ENCODE peak calls at places on chromosome 22, in eight cellular contexts. L is heart left ventricle, J is HepG2, K is body of pancreas, M is upper lobe of left lung, Z is right lobe of liver, N is gastrocnemius medialis, G is K562. A is an unnamed sample. For H3K36me3 and H3K4me1, the result is how much of the 10 kb centered on the place peaks cover.

GRCh38 chr22:29195964-29196666 is 9.6 kb upstream of the EMID1 start:
- ATAC-seq in J (peak), L (peak), K (no peak), N (no peak), Z (no peak), M (no peak), G (peak), A (no peak)

GRCh38 chr22:37133304-37134018 is 16.3 kb downstream of the IL2RB start:
- ATAC-seq in Z (no peak), M (peak), L (no peak), G (peak), N (no peak), K (no peak), J (peak), A (no peak)

GRCh38 chr22:31828739-31829138 is 74.9 kb downstream of the DEPDC5 start:
- ATAC-seq in G (no peak), K (no peak), M (no peak), L (no peak), Z (no peak), N (no peak), J (no peak), A (no peak)

GRCh38 chr22:40147388-40148176 is 30.1 kb upstream of the TNRC6B start:
- ATAC-seq in J (no peak), L (no peak), K (no peak), M (no peak), N (no peak), G (peak), Z (no peak), A (no peak)

GRCh38 chr22:47048123-47049077 is 285.9 kb downstream of the TBC1D22A start:
- ATAC-seq in J (no peak), K (no peak), G (no peak), N (no peak), M (no peak), L (no peak), Z (no peak), A (no peak)

GRCh38 chr22:46212195-46212594 is 37.9 kb downstream of the CDPF1 start:
- ATAC-seq in K (no peak), G (no peak), Z (no peak), N (no peak), M (no peak), J (no peak), L (no peak), A (no peak)

GRCh38 chr22:25165785-25166184 is 33.9 kb upstream of the CRYBB3 start:
- ATAC-seq in M (no peak), Z (no peak), K (no peak), J (no peak), G (no peak), L (no peak), N (no peak), A (no peak)

GRCh38 chr22:39574779-39575551 is 4.4 kb downstream of the CACNA1I start:
- ATAC-seq in N (no peak), K (no peak), J (peak), G (peak), Z (no peak), M (no peak), L (no peak), A (no peak)

GRCh38 chr22:48483764-48484528 is 1343.7 kb downstream of the BRD1 start:
- ATAC-seq in N (no peak), J (no peak), L (no peak), M (no peak), K (no peak), G (no peak), Z (no peak), A (no peak)

GRCh38 chr22:45069925-45070324 is 60.1 kb upstream of the PHF21B start:
- ATAC-seq in Z (no peak), M (no peak), J (no peak), G (no peak), K (no peak), L (no peak), N (no peak), A (no peak)

GRCh38 chr22:31378123-31378522 is 21.3 kb upstream of the DRG1 start:
- ATAC-seq in Z (no peak), M (no peak), G (no peak), L (peak), J (no peak), N (no peak), K (no peak), A (no peak)

GRCh38 chr22:43136255-43136654 is 6.9 kb downstream of the MCAT start:
- ATAC-seq in G (peak), N (no peak), Z (peak), K (no peak), L (peak), M (peak), J (peak), A (peak)

GRCh38 chr22:29380032-29380781 is 8.2 kb downstream of the AP1B1 start:
- ATAC-seq in L (peak), N (no peak), M (no peak), K (no peak), J (no peak), Z (no peak), G (no peak), A (no peak)

GRCh38 chr22:33873666-33874065 is 46.6 kb downstream of the LARGE1 start:
- ATAC-seq in J (no peak), K (no peak), L (no peak), G (no peak), N (no peak), Z (no peak), M (no peak), A (no peak)

GRCh38 chr22:24183321-24184031 is 2.2 kb downstream of the SUSD2 start:
- ATAC-seq in M (no peak), G (no peak), N (no peak), L (no peak), J (no peak), K (no peak), Z (no peak), A (no peak)

GRCh38 chr22:33049125-33049729 is 9.0 kb downstream of the SYN3 start:
- ATAC-seq in K (peak), L (peak), N (no peak), J (peak), M (peak), G (peak), Z (peak), A (peak)

GRCh38 chr22:44455151-44455962 is 42.7 kb downstream of the RTL6 start:
- ATAC-seq in J (no peak), N (no peak), M (no peak), L (no peak), K (no peak), Z (no peak), G (no peak), A (no peak)

GRCh38 chr22:30305519-30305905 is 16.2 kb upstream of the CASTOR1 start:
- ATAC-seq in G (peak), N (peak), M (peak), K (no peak), Z (peak), L (peak), J (no peak), A (peak)

GRCh38 chr22:43066134-43066533 is 23.1 kb downstream of the TTLL1 start:
- ATAC-seq in Z (no peak), J (no peak), L (peak), N (no peak), M (no peak), K (no peak), G (no peak), A (no peak)

GRCh38 chr22:46159777-46160176 is 9.5 kb downstream of the PPARA start:
- ATAC-seq in M (no peak), K (no peak), G (no peak), Z (no peak), N (no peak), L (no peak), J (no peak), A (no peak)

GRCh38 chr22:44357296-44357961 is 44.7 kb upstream of the SHISAL1 start:
- ATAC-seq in Z (no peak), K (no peak), G (no peak), J (no peak), L (no peak), N (no peak), M (no peak), A (no peak)

GRCh38 chr22:48241658-48242057 is 1479.2 kb downstream of the TBC1D22A start:
- ATAC-seq in L (no peak), N (no peak), G (no peak), J (no peak), Z (no peak), M (no peak), K (no peak), A (no peak)

GRCh38 chr22:24216541-24217209 is 28.2 kb downstream of the GGT5 start:
- ATAC-seq in G (no peak), M (no peak), K (no peak), L (no peak), N (no peak), Z (no peak), J (no peak), A (no peak)

GRCh38 chr22:31377609-31378008 is 21.8 kb upstream of the DRG1 start:
- ATAC-seq in J (no peak), M (no peak), K (no peak), Z (no peak), N (no peak), G (peak), L (peak), A (no peak)

GRCh38 chr22:36238348-36239149 is 778 bp downstream of the APOL2 start:
- ATAC-seq in G (peak), K (peak), Z (peak), M (peak), L (peak), J (peak), N (peak), A (peak)

GRCh38 chr22:20116951-20117645 is at the start of gene TRMT2A:
- ATAC-seq in K (peak), L (peak), M (peak), N (peak), J (peak), G (peak), Z (peak), A (peak)

GRCh38 chr22:20116376-20116950 is 559 bp downstream of the RANBP1 start:
- ATAC-seq in K (no peak), Z (peak), J (peak), N (peak), M (peak), G (peak), L (no peak), A (no peak)

GRCh38 chr22:20118572-20119020 is 1.6 kb upstream of the TRMT2A start:
- ATAC-seq in Z (no peak), M (no peak), L (no peak), K (no peak), N (no peak), G (peak), J (no peak), A (no peak)

GRCh38 chr22:20115691-20116375 is at the start of gene RANBP1:
- ATAC-seq in L (no peak), G (peak), K (no peak), N (no peak), J (no peak), Z (no peak), M (no peak), A (no peak)

DNA sequence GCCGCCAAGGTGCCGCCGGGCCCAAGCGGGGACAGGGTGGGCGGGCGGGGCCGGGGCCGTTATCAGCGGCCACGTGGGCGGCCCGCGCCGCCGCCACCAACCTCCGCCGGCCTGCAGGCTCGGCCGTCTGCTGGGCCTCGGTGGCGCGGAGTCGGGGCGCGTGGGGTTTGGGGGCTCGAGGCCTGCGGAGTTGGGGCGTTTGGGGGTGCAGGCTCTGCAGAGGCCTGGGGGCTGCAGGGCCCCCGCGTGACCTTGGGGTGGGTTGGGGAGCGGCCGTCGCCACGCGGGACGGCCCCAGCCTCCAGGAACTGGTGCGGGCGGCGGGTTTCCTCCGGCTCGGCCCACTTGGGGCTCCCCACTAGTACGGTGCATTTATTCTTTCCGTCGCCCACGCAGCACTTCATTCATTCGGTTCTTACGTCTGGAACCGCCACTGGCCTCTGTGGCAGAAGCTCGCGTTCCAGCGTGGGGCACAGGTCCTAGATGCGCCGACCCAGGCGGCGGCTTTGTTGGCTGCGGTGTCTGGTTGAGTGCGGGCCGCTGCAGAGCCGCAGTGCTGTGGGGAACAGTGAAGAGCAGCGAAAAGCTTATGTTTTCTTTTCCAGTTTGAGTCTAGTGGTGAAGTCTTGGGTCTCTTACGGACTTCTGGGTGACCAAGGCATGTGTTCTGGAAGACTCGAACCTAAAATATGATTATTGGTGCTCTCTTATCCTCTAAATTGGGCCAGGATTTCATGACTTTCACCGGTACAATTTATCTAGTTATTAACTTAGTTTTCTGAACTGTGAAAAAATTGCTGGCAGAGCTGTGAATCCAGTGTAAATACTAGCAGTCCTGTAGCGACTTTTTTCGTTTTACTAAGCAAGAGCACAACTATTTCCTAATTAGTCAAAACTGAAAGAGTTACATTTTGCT is 888 bp upstream of the TRMT2A start:
- ATAC-seq in L (no peak), G (peak), J (no peak), Z (no peak), K (peak), M (no peak), N (no peak), A (no peak)
- H3K36me3 ChIP-seq in L (half or more), G (half or more), J (under half), Z (under half), K (under half), M (half or more), N (under half), A (under half)

DNA sequence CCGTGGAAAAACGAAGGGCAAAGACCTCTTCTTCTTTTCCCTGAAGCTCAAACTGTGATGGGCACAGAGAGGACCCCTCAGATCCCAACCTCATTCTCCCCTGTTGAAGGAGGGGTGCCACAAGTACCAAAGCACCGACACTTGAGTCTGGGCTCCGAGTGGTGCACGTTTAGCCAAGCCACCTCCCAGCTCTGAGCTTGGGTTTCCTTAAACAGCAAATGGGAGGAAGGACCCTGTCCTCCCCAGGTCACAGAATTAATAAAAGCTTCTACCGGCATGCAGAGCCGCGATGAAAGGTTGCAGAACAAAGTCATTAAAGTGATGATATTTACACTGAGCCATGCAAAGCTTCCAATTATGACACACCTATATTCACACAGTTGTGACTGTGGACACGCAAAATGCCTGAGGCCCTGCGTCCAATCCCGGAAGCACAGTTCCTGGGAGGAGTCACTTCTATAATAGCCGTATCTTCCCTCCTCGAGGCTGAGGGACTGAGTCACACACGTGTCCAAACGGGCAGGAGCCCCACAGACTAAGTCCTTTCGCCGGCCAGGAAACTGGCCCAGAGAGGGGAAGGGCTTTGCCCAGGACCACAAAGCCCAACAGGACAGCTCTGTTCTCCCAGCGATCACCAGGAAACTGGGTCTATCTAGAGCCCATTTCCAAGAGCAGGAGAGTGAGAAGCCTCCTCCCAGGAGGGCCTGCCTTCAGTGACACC is 922 bp upstream of the CSNK1E start:
- ATAC-seq in K (peak), G (peak), L (peak), N (peak), J (peak), M (peak), Z (peak), A (peak)
- TF ChIP-seq POLR2A in K (peak), G (peak), L (peak), N (no peak), J (peak), M (peak), Z (no peak), A (no peak)

GRCh38 chr22:19990188-19990587 is 26.4 kb downstream of the ARVCF start:
- ATAC-seq in J (no peak), G (no peak), Z (no peak), M (no peak), L (no peak), K (no peak), N (no peak), A (no peak)
- H3K4me1 ChIP-seq in J (under half), G (half or more), Z (under half), M (under half), L (under half), K (under half), N (under half), A (half or more)

GRCh38 chr22:17906978-17907730 is 117.2 kb downstream of the MICAL3 start:
- ATAC-seq in N (no peak), L (no peak), M (no peak), G (no peak), J (no peak), K (no peak), Z (peak), A (no peak)
- H3K36me3 ChIP-seq in N (under half), L (under half), M (under half), G (under half), J (under half), K (under half), Z (under half), A (under half)

DNA sequence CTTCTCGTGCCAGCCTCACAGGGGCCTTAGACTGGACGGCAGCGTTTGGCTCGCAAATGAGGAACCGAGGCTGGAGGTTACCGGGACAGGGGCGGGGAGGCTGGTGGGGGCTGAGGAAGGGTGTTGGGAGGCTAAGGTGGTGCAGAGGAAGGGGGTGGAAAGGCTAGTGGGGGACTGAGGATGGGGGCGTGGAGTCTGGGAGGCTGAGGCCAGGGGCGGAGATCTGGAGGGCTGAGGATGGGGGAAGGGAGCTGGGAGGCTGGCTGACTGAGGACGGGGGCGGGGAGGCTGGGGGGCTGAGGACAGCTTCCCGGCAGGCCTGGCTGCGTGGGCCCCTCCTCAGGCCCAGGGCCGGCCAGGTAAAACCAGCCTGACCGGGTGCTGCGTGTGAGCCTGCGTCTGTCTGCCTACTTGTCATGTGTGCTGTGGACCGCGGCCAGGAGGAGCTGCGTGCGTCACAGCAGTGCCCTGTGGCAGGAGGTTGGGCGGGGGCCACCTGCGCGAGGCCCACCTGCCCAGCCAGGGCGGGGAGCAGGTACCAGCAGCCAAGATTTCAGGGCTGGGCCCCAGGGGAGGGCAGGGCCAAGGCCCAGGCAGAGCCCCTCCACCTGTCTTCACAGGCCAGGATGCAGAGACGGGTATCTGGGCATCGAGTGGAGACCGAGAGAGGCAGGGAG is 9.4 kb upstream of the PIM3 start:
- ATAC-seq in K (peak), N (no peak), M (peak), G (no peak), J (no peak), Z (no peak), L (no peak), A (no peak)
- TF ChIP-seq POLR2A in K (peak), N (no peak), M (peak), G (no peak), J (no peak), Z (no peak), L (no peak), A (no peak)

A was measured in gastroesophageal sphincter.